ENCODE peak calls at places on chromosomes 5 and 9, in eight cellular contexts. One of them, this sample, is unnamed.

GRCh38 chr5:61604076-61604475 is 272.0 kb downstream of the ZSWIM6 start:
- DNase-seq in T-helper 9 cell: no peak
- DNase-seq in hippocampal formation: no peak
- DNase-seq in EH: no peak
- DNase-seq in iris pigment epithelial cell: no peak
- DNase-seq in ACHN: no peak
- DNase-seq in AG20443: no peak
- DNase-seq in kidney: no peak
- DNase-seq in this sample: no peak

GRCh38 chr5:139446956-139447779 is 7.8 kb upstream of the DNAJC18 start:
- DNase-seq in T-helper 9 cell: no peak
- DNase-seq in hippocampal formation: no peak
- DNase-seq in EH: peak; percentile 64
- DNase-seq in iris pigment epithelial cell: peak; percentile 35
- DNase-seq in ACHN: no peak
- DNase-seq in AG20443: no peak
- DNase-seq in kidney: no peak
- DNase-seq in this sample: no peak

GRCh38 chr5:18068851-18069250 is 434.6 kb downstream of the TAF11L14 start:
- DNase-seq in T-helper 9 cell: no peak
- DNase-seq in hippocampal formation: no peak
- DNase-seq in EH: no peak
- DNase-seq in iris pigment epithelial cell: no peak
- DNase-seq in ACHN: no peak
- DNase-seq in AG20443: no peak
- DNase-seq in kidney: no peak
- DNase-seq in this sample: no peak

GRCh38 chr5:143495823-143496275 is 92.4 kb upstream of the NR3C1 start:
- DNase-seq in T-helper 9 cell: no peak
- DNase-seq in hippocampal formation: peak; percentile 37
- DNase-seq in EH: peak; percentile 76
- DNase-seq in iris pigment epithelial cell: peak; percentile 86
- DNase-seq in ACHN: no peak
- DNase-seq in AG20443: peak; percentile 28
- DNase-seq in kidney: no peak
- DNase-seq in this sample: peak; percentile 77

GRCh38 chr5:172740483-172741205 is 30.4 kb downstream of the DUSP1 start:
- DNase-seq in T-helper 9 cell: no peak
- DNase-seq in hippocampal formation: no peak
- DNase-seq in EH: peak; percentile 93
- DNase-seq in iris pigment epithelial cell: peak; percentile 92
- DNase-seq in ACHN: peak; percentile 88
- DNase-seq in AG20443: peak; percentile 89
- DNase-seq in kidney: peak; percentile 89
- DNase-seq in this sample: peak; percentile 88

GRCh38 chr5:79508354-79508753 is 5.6 kb downstream of the HOMER1 start:
- DNase-seq in T-helper 9 cell: no peak
- DNase-seq in hippocampal formation: no peak
- DNase-seq in EH: no peak
- DNase-seq in iris pigment epithelial cell: no peak
- DNase-seq in ACHN: no peak
- DNase-seq in AG20443: no peak
- DNase-seq in kidney: no peak
- DNase-seq in this sample: no peak

GRCh38 chr9:23343226-23343625 is 482.8 kb downstream of the ELAVL2 start:
- DNase-seq in T-helper 9 cell: no peak
- DNase-seq in hippocampal formation: no peak
- DNase-seq in EH: no peak
- DNase-seq in iris pigment epithelial cell: peak; percentile 26
- DNase-seq in ACHN: no peak
- DNase-seq in AG20443: no peak
- DNase-seq in kidney: no peak
- DNase-seq in this sample: no peak

GRCh38 chr5:4058899-4059298 is 463.3 kb downstream of the IRX1 start:
- DNase-seq in T-helper 9 cell: no peak
- DNase-seq in hippocampal formation: no peak
- DNase-seq in EH: no peak
- DNase-seq in iris pigment epithelial cell: no peak
- DNase-seq in ACHN: no peak
- DNase-seq in AG20443: peak; percentile 9
- DNase-seq in kidney: peak; percentile 29
- DNase-seq in this sample: no peak

GRCh38 chr5:104456122-104456521 is 893.5 kb upstream of the NUDT12 start:
- DNase-seq in T-helper 9 cell: no peak
- DNase-seq in hippocampal formation: no peak
- DNase-seq in EH: no peak
- DNase-seq in iris pigment epithelial cell: no peak
- DNase-seq in ACHN: no peak
- DNase-seq in AG20443: no peak
- DNase-seq in kidney: no peak
- DNase-seq in this sample: no peak

GRCh38 chr9:131824175-131824594 is 84.3 kb upstream of the RAPGEF1 start:
- DNase-seq in T-helper 9 cell: no peak
- DNase-seq in hippocampal formation: no peak
- DNase-seq in EH: no peak
- DNase-seq in iris pigment epithelial cell: no peak
- DNase-seq in ACHN: no peak
- DNase-seq in AG20443: no peak
- DNase-seq in kidney: peak; percentile 57
- DNase-seq in this sample: no peak

GRCh38 chr9:35106343-35106730 is 3.4 kb upstream of the STOML2 start:
- DNase-seq in T-helper 9 cell: no peak
- DNase-seq in hippocampal formation: no peak
- DNase-seq in EH: no peak
- DNase-seq in iris pigment epithelial cell: no peak
- DNase-seq in ACHN: no peak
- DNase-seq in AG20443: no peak
- DNase-seq in kidney: no peak
- DNase-seq in this sample: no peak

GRCh38 chr5:42950466-42951168 is 89.5 kb downstream of the ANXA2R start:
- DNase-seq in T-helper 9 cell: peak; percentile 50
- DNase-seq in hippocampal formation: no peak
- DNase-seq in EH: peak; percentile 100
- DNase-seq in iris pigment epithelial cell: peak; percentile 100
- DNase-seq in ACHN: peak; percentile 91
- DNase-seq in AG20443: peak; percentile 94
- DNase-seq in kidney: no peak
- DNase-seq in this sample: peak; percentile 100

GRCh38 chr5:110351451-110351850 is 375.0 kb downstream of the TMEM232 start:
- DNase-seq in T-helper 9 cell: no peak
- DNase-seq in hippocampal formation: no peak
- DNase-seq in EH: no peak
- DNase-seq in iris pigment epithelial cell: no peak
- DNase-seq in ACHN: no peak
- DNase-seq in AG20443: no peak
- DNase-seq in kidney: no peak
- DNase-seq in this sample: peak; percentile 35

GRCh38 chr9:4826417-4827166 is 33.8 kb downstream of the RCL1 start:
- DNase-seq in T-helper 9 cell: no peak
- DNase-seq in hippocampal formation: no peak
- DNase-seq in EH: peak; percentile 39
- DNase-seq in iris pigment epithelial cell: peak; percentile 52
- DNase-seq in ACHN: no peak
- DNase-seq in AG20443: no peak
- DNase-seq in kidney: no peak
- DNase-seq in this sample: no peak

This sample was measured in fibroblast of villous mesenchyme.